ENCODE peak calls at places on chromosomes 4 and X, in seven cellular contexts. H, S, Q, I, U, G and W are unnamed samples.

GRCh38 chrX:153336988-153337387 is 3.0 kb downstream of the ZNF275 start:
- DNase-seq in H (no peak), S (no peak), Q (no peak), I (no peak), U (no peak), G (no peak), W (no peak)

GRCh38 chrX:65696613-65697012 is 29.2 kb downstream of the MSN start:
- DNase-seq in H (no peak), S (no peak), Q (no peak), I (no peak), U (no peak), G (no peak), W (no peak)

GRCh38 chr4:7978489-7978888 is 38.8 kb upstream of the AFAP1 start:
- DNase-seq in H (no peak), S (no peak), Q (peak; percentile 97), I (no peak), U (peak; percentile 63), G (peak; percentile 82), W (no peak)

GRCh38 chr4:17681921-17682566 is 67.6 kb downstream of the MED28 start:
- DNase-seq in H (no peak), S (no peak), Q (no peak), I (no peak), U (no peak), G (no peak), W (no peak)

GRCh38 chr4:169160825-169161224 is 109.9 kb downstream of the SH3RF1 start:
- DNase-seq in H (no peak), S (no peak), Q (no peak), I (peak; percentile 47), U (no peak), G (no peak), W (no peak)

GRCh38 chr4:112361181-112361791 is 64.1 kb downstream of the ALPK1 start:
- DNase-seq in H (peak; percentile 42), S (peak; percentile 27), Q (no peak), I (no peak), U (peak; percentile 95), G (peak; percentile 55), W (peak; percentile 91)

GRCh38 chrX:123830309-123830708 is 29.5 kb upstream of the XIAP start:
- DNase-seq in H (peak; percentile 91), S (no peak), Q (peak; percentile 6), I (no peak), U (no peak), G (no peak), W (no peak)

GRCh38 chr4:48254381-48255072 is 15.1 kb downstream of the TEC start:
- DNase-seq in H (no peak), S (peak; percentile 82), Q (no peak), I (peak; percentile 92), U (no peak), G (no peak), W (no peak)

GRCh38 chrX:17266171-17266570 is 108.8 kb upstream of the NHS start:
- DNase-seq in H (no peak), S (no peak), Q (no peak), I (peak; percentile 8), U (no peak), G (no peak), W (no peak)

GRCh38 chrX:69759921-69760625 is 144.2 kb downstream of the EDA start:
- DNase-seq in H (no peak), S (no peak), Q (no peak), I (no peak), U (no peak), G (no peak), W (no peak)

GRCh38 chr4:51866835-51867234 is 23.9 kb downstream of the DCUN1D4 start:
- DNase-seq in H (no peak), S (no peak), Q (no peak), I (no peak), U (no peak), G (no peak), W (no peak)

GRCh38 chrX:71637253-71637618 is 18.9 kb upstream of the CXCR3 start:
- DNase-seq in H (no peak), S (peak; percentile 35), Q (no peak), I (peak; percentile 7), U (no peak), G (peak; percentile 19), W (no peak)

GRCh38 chrX:110407910-110408545 is 49.4 kb downstream of the RTL9 start:
- DNase-seq in H (peak; percentile 37), S (peak; percentile 71), Q (no peak), I (peak; percentile 72), U (peak; percentile 66), G (peak; percentile 84), W (peak; percentile 82)

GRCh38 chrX:9569875-9570274 is 105.0 kb downstream of the TBL1X start:
- DNase-seq in H (no peak), S (no peak), Q (no peak), I (peak; percentile 49), U (no peak), G (no peak), W (no peak)

GRCh38 chr4:21802406-21802805 is 146.2 kb downstream of the KCNIP4 start:
- DNase-seq in H (no peak), S (no peak), Q (no peak), I (no peak), U (no peak), G (peak; percentile 73), W (no peak)

GRCh38 chr4:85491527-85491926 is 16.6 kb downstream of the ARHGAP24 start:
- DNase-seq in H (no peak), S (no peak), Q (no peak), I (no peak), U (no peak), G (no peak), W (no peak)

GRCh38 chrX:114046695-114047279 is 537.1 kb upstream of the HTR2C start:
- DNase-seq in H (no peak), S (no peak), Q (no peak), I (no peak), U (no peak), G (no peak), W (no peak)

GRCh38 chr4:28073860-28074555 is 1213.4 kb downstream of the STIM2 start:
- DNase-seq in H (peak; percentile 3), S (no peak), Q (no peak), I (no peak), U (peak; percentile 46), G (peak; percentile 7), W (peak; percentile 69)

GRCh38 chr4:25703731-25704388 is 48.2 kb downstream of the SLC34A2 start:
- DNase-seq in H (no peak), S (peak; percentile 35), Q (no peak), I (no peak), U (no peak), G (peak; percentile 52), W (no peak)

GRCh38 chr4:153081693-153082092 is 122.5 kb upstream of the TRIM2 start:
- DNase-seq in H (no peak), S (no peak), Q (no peak), I (no peak), U (peak; percentile 25), G (no peak), W (no peak)

GRCh38 chr4:153083447-153083921 is 120.8 kb upstream of the TRIM2 start:
- DNase-seq in H (peak; percentile 72), S (peak; percentile 78), Q (peak; percentile 71), I (peak; percentile 84), U (peak; percentile 94), G (peak; percentile 80), W (peak; percentile 91)

GRCh38 chr4:153084249-153084648 is 120.0 kb upstream of the TRIM2 start:
- DNase-seq in H (no peak), S (no peak), Q (no peak), I (no peak), U (no peak), G (no peak), W (no peak)

GRCh38 chr4:153081181-153081580 is 123.1 kb upstream of the TRIM2 start:
- DNase-seq in H (no peak), S (no peak), Q (no peak), I (no peak), U (no peak), G (no peak), W (no peak)

GRCh38 chr4:153082322-153083301 is 121.6 kb upstream of the TRIM2 start:
- DNase-seq in H (no peak), S (no peak), Q (no peak), I (no peak), U (no peak), G (no peak), W (no peak)
- H3K9ac ChIP-seq in H (no peak overlapping the region), S (no peak overlapping the region), Q (no peak overlapping the region), I (no peak overlapping the region), U (no peak overlapping the region), G (no peak overlapping the region), W (no peak overlapping the region)

GRCh38 chr4:128859887-128860774 is 50.6 kb downstream of the JADE1 start:
- DNase-seq in H (no peak), S (peak; percentile 96), Q (no peak), I (peak; percentile 92), U (no peak), G (no peak), W (no peak)
- H3K36me3 ChIP-seq in H (peaks cover 45% of the 10 kb centered on the region), S (peaks cover 59% of the 10 kb centered on the region), Q (peaks cover 60% of the 10 kb centered on the region), I (peaks cover 41% of the 10 kb centered on the region), U (peaks cover 20% of the 10 kb centered on the region), G (peaks cover 4% of the 10 kb centered on the region), W (peaks cover 96% of the 10 kb centered on the region)

DNA sequence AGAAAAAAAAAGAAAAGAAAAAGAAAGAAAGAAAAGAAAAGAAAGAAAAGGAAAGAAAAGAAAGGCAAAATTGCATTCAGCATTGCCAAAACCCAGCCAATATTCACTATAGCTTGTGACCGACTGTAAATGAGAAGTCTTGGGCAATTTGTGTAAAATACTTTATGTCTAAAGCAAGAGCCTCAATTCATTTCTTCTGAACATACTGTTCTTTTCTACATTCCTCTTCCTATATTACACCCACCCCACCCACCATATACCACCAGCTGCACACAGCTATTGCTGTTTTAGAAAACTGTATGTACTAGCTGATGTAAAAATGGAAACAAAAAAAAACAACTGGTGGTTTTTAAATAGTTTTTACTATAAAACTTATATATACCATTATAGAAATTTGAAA is 156.9 kb upstream of the TTC29 start:
- DNase-seq in H (no peak), S (no peak), Q (no peak), I (peak; percentile 85), U (no peak), G (no peak), W (no peak)
- H3K9ac ChIP-seq in H (no peak overlapping the region), S (no peak overlapping the region), Q (no peak overlapping the region), I (no peak overlapping the region), U (no peak overlapping the region), G (no peak overlapping the region), W (no peak overlapping the region)

GRCh38 chr4:75497133-75497532 is 17.1 kb downstream of the RCHY1 start:
- DNase-seq in H (no peak), S (peak; percentile 59), Q (no peak), I (peak; percentile 38), U (no peak), G (peak; percentile 14), W (no peak)

GRCh38 chr4:75498041-75498440 is 16.2 kb downstream of the RCHY1 start:
- DNase-seq in H (no peak), S (no peak), Q (no peak), I (no peak), U (no peak), G (no peak), W (no peak)

GRCh38 chr4:75490155-75490554 is 24.0 kb downstream of the RCHY1 start:
- DNase-seq in H (no peak), S (peak; percentile 65), Q (no peak), I (peak; percentile 75), U (peak; percentile 10), G (peak; percentile 39), W (no peak)

GRCh38 chr4:75495489-75495888 is 18.7 kb downstream of the RCHY1 start:
- DNase-seq in H (no peak), S (no peak), Q (no peak), I (no peak), U (no peak), G (no peak), W (no peak)

DNA sequence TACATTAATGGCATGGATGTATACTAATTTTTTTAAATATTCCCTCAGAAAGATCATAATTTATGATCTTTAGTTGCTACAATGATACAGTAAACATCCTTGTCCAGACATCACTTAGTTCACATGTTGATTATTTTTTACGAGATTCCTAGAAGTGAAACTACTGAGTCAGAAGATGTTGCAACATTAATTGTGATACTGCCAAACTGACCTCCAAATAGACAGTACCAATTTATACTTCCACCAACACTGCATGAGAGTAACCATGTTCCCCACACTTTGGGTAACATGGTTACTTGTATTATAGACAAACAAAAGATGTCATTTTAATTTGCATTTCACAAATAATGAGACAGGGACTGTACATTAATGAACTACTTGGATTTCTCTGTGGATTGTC is 19.6 kb downstream of the RCHY1 start:
- DNase-seq in H (no peak), S (peak; percentile 84), Q (no peak), I (peak; percentile 88), U (no peak), G (peak; percentile 43), W (no peak)
- H3K36me3 ChIP-seq in H (peaks cover 7% of the 10 kb centered on the region), S (peaks cover 8% of the 10 kb centered on the region), Q (no peaks in the 10 kb centered on the region), I (no peaks in the 10 kb centered on the region), U (no peaks in the 10 kb centered on the region), G (peaks cover 29% of the 10 kb centered on the region), W (peaks cover 63% of the 10 kb centered on the region)